ENCODE peak calls at places on chromosomes 11 and 22, in eight cellular contexts. K is endodermal cell; P is activated CD4-positive, alpha-beta T cell treated with anti-CD3 and anti-CD28 coated beads, Interleukin-2, amount 10 ng/mL, durations not matched to agents 7 days and 5 days; B is activated effector memory CD4-positive, alpha-beta T cell treated with Interleukin-2 at 50 U/mL for 16 hours; S is heart left ventricle; I is effector CD4-positive, alpha-beta T cell; D is dorsolateral prefrontal cortex; E is hypothalamus. G is an unnamed sample.

GRCh38 chr11:3995949-3996554 is 98.5 kb upstream of the RRM1 start:
- DNase-seq in D (no peak), K (no peak), S (no peak), P (no peak), E (no peak), I (no peak), B (no peak), G (no peak)

GRCh38 chr11:1457856-1458255 is 28.7 kb downstream of the MOB2 start:
- DNase-seq in P (no peak), K (no peak), S (no peak), E (no peak), I (no peak), B (no peak), D (no peak), G (no peak)

GRCh38 chr11:3626250-3626960 is 15.4 kb downstream of the ART5 start:
- DNase-seq in S (peak), P (no peak), I (no peak), D (peak), E (no peak), B (no peak), K (peak), G (peak)

GRCh38 chr22:44393066-44393465 is 80.3 kb upstream of the SHISAL1 start:
- DNase-seq in K (peak), D (no peak), B (no peak), I (no peak), S (peak), P (no peak), E (no peak), G (peak)

GRCh38 chr11:555500-556174 is 4.9 kb downstream of the LMNTD2 start:
- DNase-seq in B (no peak), D (no peak), K (no peak), S (peak), I (no peak), E (no peak), P (no peak), G (peak)

GRCh38 chr11:46710821-46711269 is 8.2 kb upstream of the F2 start:
- DNase-seq in K (no peak), D (peak), E (no peak), P (no peak), B (no peak), S (peak), I (no peak), G (no peak)

GRCh38 chr11:34162507-34162848 is 57.0 kb downstream of the NAT10 start:
- DNase-seq in B (no peak), P (no peak), I (no peak), S (no peak), E (no peak), D (no peak), K (no peak), G (no peak)

GRCh38 chr22:35995345-35995744 is 33.3 kb downstream of the RBFOX2 start:
- DNase-seq in D (no peak), I (no peak), K (peak), P (no peak), B (no peak), E (no peak), S (no peak), G (no peak)

GRCh38 chr22:50610581-50610980 is 10.0 kb downstream of the MAPK8IP2 start:
- DNase-seq in D (no peak), I (no peak), K (no peak), P (no peak), E (no peak), S (no peak), B (no peak), G (peak)

G was measured in H7.